ENCODE peak calls at places on chromosome 4, in four cellular contexts. One of them, this sample, is unnamed.

GRCh38 chr4:60201052-60201673 is 999.0 kb upstream of the ADGRL3 start:
- DNase-seq in activated T-cell treated with anti-CD3 and anti-CD28 coated beads for 1 hour: no peak
- DNase-seq in fibroblast of mammary gland: peak
- DNase-seq in mesenchymal stem cell: peak
- DNase-seq in this sample: no peak

GRCh38 chr4:56619160-56619559 is 61.9 kb downstream of the HOPX start:
- DNase-seq in activated T-cell treated with anti-CD3 and anti-CD28 coated beads for 1 hour: no peak
- DNase-seq in mesenchymal stem cell: peak
- DNase-seq in fibroblast of mammary gland: peak
- DNase-seq in this sample: no peak

GRCh38 chr4:54063737-54064316 is 578 bp downstream of the CHIC2 start:
- DNase-seq in activated T-cell treated with anti-CD3 and anti-CD28 coated beads for 1 hour: peak
- DNase-seq in fibroblast of mammary gland: no peak
- DNase-seq in mesenchymal stem cell: peak
- DNase-seq in this sample: peak

GRCh38 chr4:2934813-2935761 is 28.1 kb downstream of the NOP14 start:
- DNase-seq in mesenchymal stem cell: peak
- DNase-seq in activated T-cell treated with anti-CD3 and anti-CD28 coated beads for 1 hour: peak
- DNase-seq in fibroblast of mammary gland: peak
- DNase-seq in this sample: peak

GRCh38 chr4:169971456-169972015 is 54.7 kb downstream of the MFAP3L start:
- DNase-seq in fibroblast of mammary gland: peak
- DNase-seq in mesenchymal stem cell: no peak
- DNase-seq in activated T-cell treated with anti-CD3 and anti-CD28 coated beads for 1 hour: no peak
- DNase-seq in this sample: no peak

GRCh38 chr4:20408596-20408995 is 156.9 kb downstream of the SLIT2 start:
- DNase-seq in mesenchymal stem cell: no peak
- DNase-seq in activated T-cell treated with anti-CD3 and anti-CD28 coated beads for 1 hour: no peak
- DNase-seq in fibroblast of mammary gland: peak
- DNase-seq in this sample: no peak

GRCh38 chr4:141079393-141079930 is 53.8 kb downstream of the RNF150 start:
- DNase-seq in mesenchymal stem cell: no peak
- DNase-seq in activated T-cell treated with anti-CD3 and anti-CD28 coated beads for 1 hour: no peak
- DNase-seq in fibroblast of mammary gland: no peak
- DNase-seq in this sample: no peak

GRCh38 chr4:157244348-157244747 is 23.8 kb downstream of the GRIA2 start:
- DNase-seq in fibroblast of mammary gland: no peak
- DNase-seq in activated T-cell treated with anti-CD3 and anti-CD28 coated beads for 1 hour: no peak
- DNase-seq in mesenchymal stem cell: no peak
- DNase-seq in this sample: no peak

GRCh38 chr4:117156806-117157205 is 71.4 kb upstream of the TRAM1L1 start:
- DNase-seq in fibroblast of mammary gland: no peak
- DNase-seq in activated T-cell treated with anti-CD3 and anti-CD28 coated beads for 1 hour: no peak
- DNase-seq in mesenchymal stem cell: no peak
- DNase-seq in this sample: no peak

GRCh38 chr4:67911128-67911527 is 27.3 kb upstream of the TMPRSS11D start:
- DNase-seq in fibroblast of mammary gland: no peak
- DNase-seq in activated T-cell treated with anti-CD3 and anti-CD28 coated beads for 1 hour: no peak
- DNase-seq in mesenchymal stem cell: no peak
- DNase-seq in this sample: no peak

GRCh38 chr4:61619528-61619927 is 419.4 kb downstream of the ADGRL3 start:
- DNase-seq in mesenchymal stem cell: no peak
- DNase-seq in activated T-cell treated with anti-CD3 and anti-CD28 coated beads for 1 hour: no peak
- DNase-seq in fibroblast of mammary gland: no peak
- DNase-seq in this sample: no peak